ENCODE peak calls at places on chromosomes 13 and 19, in four cellular contexts. X is suprapubic skin, H is transverse colon, O is stomach. W is an unnamed sample.

GRCh38 chr13:103941506-103942148 is 875.4 kb upstream of the SLC10A2 start:
- DNase-seq in X (no peak), H (no peak), O (no peak), W (no peak)

GRCh38 chr13:60837806-60838205 is 440.8 kb downstream of the TDRD3 start:
- DNase-seq in X (no peak), H (no peak), O (no peak), W (no peak)

GRCh38 chr13:32302461-32302860 is 12.7 kb downstream of the ZAR1L start:
- DNase-seq in X (no peak), H (no peak), O (no peak), W (no peak)

GRCh38 chr19:800360-801029 is 3.2 kb downstream of the PTBP1 start:
- DNase-seq in X (no peak), H (peak; percentile 61), O (peak; percentile 69), W (peak; percentile 78)

GRCh38 chr19:30162718-30163117 is 209.5 kb upstream of the ZNF536 start:
- DNase-seq in X (no peak), H (no peak), O (no peak), W (no peak)

GRCh38 chr19:40685563-40685962 is 4.9 kb downstream of the NUMBL start:
- DNase-seq in X (no peak), H (no peak), O (no peak), W (no peak)

GRCh38 chr13:92136449-92137180 is 738.2 kb downstream of the GPC5 start:
- DNase-seq in X (no peak), H (no peak), O (no peak), W (no peak)

GRCh38 chr13:78689011-78689410 is 30.1 kb upstream of the OBI1 start:
- DNase-seq in X (no peak), H (no peak), O (no peak), W (no peak)

GRCh38 chr13:22738357-22738756 is 442.4 kb upstream of the SGCG start:
- DNase-seq in X (no peak), H (no peak), O (no peak), W (no peak)

GRCh38 chr19:15368051-15368632 is 11.4 kb downstream of the AKAP8 start:
- DNase-seq in X (no peak), H (no peak), O (no peak), W (no peak)

GRCh38 chr13:74093691-74094090 is 40.5 kb downstream of the KLF12 start:
- DNase-seq in X (no peak), H (no peak), O (no peak), W (no peak)

GRCh38 chr13:60617863-60618733 is 221.1 kb downstream of the TDRD3 start:
- DNase-seq in X (no peak), H (no peak), O (no peak), W (no peak)

GRCh38 chr19:10404888-10405808 is 1.8 kb upstream of the CDC37 start:
- DNase-seq in X (no peak), H (no peak), O (no peak), W (no peak)

GRCh38 chr13:72430923-72431322 is 296.5 kb downstream of the MZT1 start:
- DNase-seq in X (no peak), H (no peak), O (no peak), W (no peak)

GRCh38 chr13:93425411-93425810 is 198.8 kb downstream of the GPC6 start:
- DNase-seq in X (no peak), H (no peak), O (no peak), W (no peak)

GRCh38 chr19:46766569-46767317 is 20.5 kb upstream of the STRN4 start:
- DNase-seq in X (no peak), H (peak; percentile 51), O (peak; percentile 58), W (no peak)

GRCh38 chr13:24215732-24216131 is 55.2 kb downstream of the SPATA13 start:
- DNase-seq in X (no peak), H (no peak), O (peak; percentile 63), W (peak; percentile 60)

GRCh38 chr19:46951236-46951986 is 68.2 kb upstream of the NPAS1 start:
- DNase-seq in X (no peak), H (peak; percentile 88), O (no peak), W (no peak)

GRCh38 chr19:4444765-4445741 is 12.5 kb downstream of the UBXN6 start:
- DNase-seq in X (no peak), H (no peak), O (no peak), W (no peak)

GRCh38 chr13:84366484-84366883 is 484.2 kb upstream of the SLITRK1 start:
- DNase-seq in X (no peak), H (no peak), O (no peak), W (no peak)

GRCh38 chr19:13834308-13834790 is 39.1 kb downstream of the ZSWIM4 start:
- DNase-seq in X (no peak), H (no peak), O (no peak), W (peak; percentile 46)

GRCh38 chr19:34676697-34677385 is at the start of gene SCGB2B2:
- DNase-seq in X (peak; percentile 91), H (no peak), O (no peak), W (no peak)

GRCh38 chr13:78603240-78603947 is at the start of gene POU4F1:
- DNase-seq in X (no peak), H (peak; percentile 69), O (no peak), W (no peak)

GRCh38 chr13:97226788-97227627 is 4.9 kb downstream of the MBNL2 start:
- DNase-seq in X (no peak), H (peak; percentile 64), O (peak; percentile 34), W (no peak)

GRCh38 chr19:7648265-7649014 is 11.5 kb downstream of the STXBP2 start:
- DNase-seq in X (no peak), H (no peak), O (no peak), W (no peak)

GRCh38 chr19:38452430-38453366 is 19.2 kb downstream of the RYR1 start:
- DNase-seq in X (no peak), H (no peak), O (no peak), W (no peak)

GRCh38 chr19:51887522-51888498 is at the start of gene ZNF577:
- DNase-seq in X (peak; percentile 92), H (peak; percentile 92), O (peak; percentile 86), W (peak; percentile 87)

GRCh38 chr13:51814825-51815650 is 11.1 kb upstream of the DHRS12 start:
- DNase-seq in X (no peak), H (peak; percentile 83), O (peak; percentile 78), W (no peak)

GRCh38 chr19:35240322-35240721 is 8.5 kb upstream of the LSR start:
- DNase-seq in X (no peak), H (peak; percentile 11), O (no peak), W (no peak)

GRCh38 chr19:41691268-41691970 is 3.3 kb upstream of the CEACAM7 start:
- DNase-seq in X (no peak), H (peak; percentile 62), O (peak; percentile 45), W (no peak)

GRCh38 chr13:108895220-108895704 is 265.9 kb downstream of the MYO16 start:
- DNase-seq in X (no peak), H (no peak), O (no peak), W (no peak)

GRCh38 chr19:58170860-58171259 is 12.0 kb upstream of the ZNF274 start:
- DNase-seq in X (no peak), H (no peak), O (no peak), W (no peak)

GRCh38 chr19:30066781-30067759 is 125.0 kb downstream of the URI1 start:
- DNase-seq in X (peak; percentile 58), H (peak; percentile 5), O (peak; percentile 19), W (no peak)

GRCh38 chr19:50562996-50563395 is 5.2 kb downstream of the LRRC4B start:
- DNase-seq in X (no peak), H (no peak), O (no peak), W (no peak)

GRCh38 chr13:113977976-113978375 is 4.1 kb upstream of the C13orf46 start:
- DNase-seq in X (no peak), H (no peak), O (no peak), W (no peak)
- TF ChIP-seq POLR2AphosphoS5 in X (no peak), H (no peak), O (no peak), W (no peak)

GRCh38 chr13:112529216-112529615 is 58.7 kb downstream of the TUBGCP3 start:
- DNase-seq in X (no peak), H (no peak), O (no peak), W (no peak)

GRCh38 chr13:112526146-112526853 is 61.7 kb downstream of the TUBGCP3 start:
- DNase-seq in X (no peak), H (no peak), O (no peak), W (no peak)

GRCh38 chr13:112532837-112533745 is 54.9 kb downstream of the TUBGCP3 start:
- DNase-seq in X (no peak), H (no peak), O (no peak), W (no peak)

GRCh38 chr13:112525306-112525945 is 62.5 kb downstream of the TUBGCP3 start:
- DNase-seq in X (no peak), H (no peak), O (no peak), W (no peak)

DNA sequence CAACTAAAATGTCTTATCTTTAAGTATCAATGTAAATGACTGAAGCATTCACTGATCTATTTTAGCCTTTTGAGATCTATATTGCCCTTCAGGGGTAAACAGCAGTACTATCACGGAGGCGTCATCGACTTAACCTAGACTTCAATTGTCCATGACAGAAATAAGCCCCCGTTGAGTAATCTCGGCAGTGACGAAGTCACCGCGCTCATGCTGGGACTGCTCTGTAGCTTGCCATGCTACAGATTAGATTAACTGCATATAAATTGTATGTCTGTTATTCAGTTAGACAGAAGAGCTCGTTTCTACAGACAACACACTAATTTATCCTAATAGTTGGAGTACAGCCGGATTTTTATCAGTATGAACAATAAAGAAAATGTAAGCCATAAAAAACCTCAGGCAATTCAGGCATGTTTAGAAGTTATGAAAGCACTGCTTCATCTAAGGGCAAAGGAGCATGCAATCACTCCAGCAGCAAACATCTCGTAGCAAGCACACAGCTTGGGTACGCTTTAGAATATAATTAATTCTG is 56.6 kb downstream of the TUBGCP3 start:
- DNase-seq in X (no peak), H (no peak), O (no peak), W (no peak)
- H3K27ac ChIP-seq in X (no peak overlapping the region), H (no peak overlapping the region), O (no peak overlapping the region), W (no peak overlapping the region)

DNA sequence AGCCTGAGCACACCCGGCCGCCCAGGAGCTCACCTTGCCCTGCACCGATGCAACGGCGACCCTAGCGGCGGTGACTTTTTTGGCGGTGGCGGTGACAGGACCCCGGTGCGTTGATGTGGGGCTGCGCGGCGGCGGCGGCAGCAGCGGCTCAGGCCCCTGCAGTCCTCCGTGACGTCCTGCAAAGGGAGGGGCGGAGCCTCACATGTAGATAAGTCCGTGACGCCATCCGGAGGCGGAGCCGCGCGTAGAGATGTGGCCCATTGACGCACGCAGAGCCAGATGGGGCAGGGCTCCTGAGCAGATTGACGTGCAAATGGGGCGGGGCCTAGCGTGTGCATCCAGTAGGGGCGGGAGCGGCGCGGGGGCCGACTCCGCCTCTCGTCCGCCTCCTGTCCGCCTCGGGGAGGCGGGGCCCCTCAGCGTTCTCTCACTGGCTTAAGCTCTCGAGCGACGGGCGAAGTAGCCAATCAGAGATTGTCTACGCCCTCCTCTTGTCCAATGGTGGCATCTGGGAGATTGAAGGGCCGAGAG is at the start of gene RAB3A:
- DNase-seq in X (peak; percentile 100), H (peak; percentile 100), O (peak; percentile 100), W (peak; percentile 99)
- TF ChIP-seq POLR2A in X (no peak), H (peak; percentile 79), O (no peak), W (no peak)

GRCh38 chr19:44051654-44052402 is at the start of gene ZNF223:
- DNase-seq in X (peak; percentile 96), H (peak; percentile 95), O (peak; percentile 95), W (peak; percentile 96)
- TF ChIP-seq POLR2AphosphoS5 in X (peak; percentile 65), H (peak; percentile 69), O (peak; percentile 90), W (peak; percentile 79)

W was measured in breast epithelium.